ENCODE peak calls at places on chromosomes 13 and 19, in ten cellular contexts. One of them, this sample, is unnamed. For H3K36me3, the result is how much of the 10 kb centered on the place peaks cover.

GRCh38 chr13:45280751-45281634 is 60.0 kb downstream of the TPT1 start:
- DNase-seq in transverse colon: peak
- DNase-seq in neuronal stem cell: peak
- DNase-seq in mammary epithelial cell: peak
- DNase-seq in neural progenitor cell: peak
- DNase-seq in thyroid gland: peak
- DNase-seq in Peyer's patch: peak
- DNase-seq in breast epithelium: peak
- DNase-seq in IMR-90: peak
- DNase-seq in CD8-positive, alpha-beta T cell: no peak
- DNase-seq in this sample: peak

GRCh38 chr19:30609656-30610270 is 237.6 kb downstream of the ZNF536 start:
- DNase-seq in IMR-90: no peak
- DNase-seq in thyroid gland: no peak
- DNase-seq in neural progenitor cell: no peak
- DNase-seq in CD8-positive, alpha-beta T cell: no peak
- DNase-seq in transverse colon: no peak
- DNase-seq in Peyer's patch: no peak
- DNase-seq in breast epithelium: no peak
- DNase-seq in mammary epithelial cell: no peak
- DNase-seq in neuronal stem cell: no peak
- DNase-seq in this sample: no peak

GRCh38 chr19:14333101-14333871 is 48.0 kb upstream of the ADGRE5 start:
- DNase-seq in Peyer's patch: peak
- DNase-seq in IMR-90: no peak
- DNase-seq in CD8-positive, alpha-beta T cell: peak
- DNase-seq in thyroid gland: no peak
- DNase-seq in mammary epithelial cell: no peak
- DNase-seq in neuronal stem cell: no peak
- DNase-seq in transverse colon: peak
- DNase-seq in breast epithelium: no peak
- DNase-seq in neural progenitor cell: peak
- DNase-seq in this sample: peak

GRCh38 chr19:48715681-48716171 is 3.8 kb downstream of the MAMSTR start:
- DNase-seq in Peyer's patch: peak
- DNase-seq in thyroid gland: no peak
- DNase-seq in neuronal stem cell: no peak
- DNase-seq in mammary epithelial cell: no peak
- DNase-seq in neural progenitor cell: no peak
- DNase-seq in CD8-positive, alpha-beta T cell: no peak
- DNase-seq in breast epithelium: no peak
- DNase-seq in IMR-90: no peak
- DNase-seq in transverse colon: peak
- DNase-seq in this sample: no peak

GRCh38 chr19:3494559-3494958 is 5.9 kb downstream of the DOHH start:
- DNase-seq in breast epithelium: no peak
- DNase-seq in neural progenitor cell: no peak
- DNase-seq in thyroid gland: no peak
- DNase-seq in IMR-90: no peak
- DNase-seq in neuronal stem cell: no peak
- DNase-seq in CD8-positive, alpha-beta T cell: no peak
- DNase-seq in Peyer's patch: no peak
- DNase-seq in transverse colon: no peak
- DNase-seq in mammary epithelial cell: no peak
- DNase-seq in this sample: peak

GRCh38 chr19:51978882-51979281 is 7.8 kb downstream of the ZNF350 start:
- DNase-seq in Peyer's patch: no peak
- DNase-seq in neural progenitor cell: no peak
- DNase-seq in transverse colon: no peak
- DNase-seq in IMR-90: no peak
- DNase-seq in thyroid gland: no peak
- DNase-seq in CD8-positive, alpha-beta T cell: no peak
- DNase-seq in breast epithelium: no peak
- DNase-seq in mammary epithelial cell: no peak
- DNase-seq in neuronal stem cell: no peak
- DNase-seq in this sample: no peak

GRCh38 chr13:30862707-30863106 is 43.4 kb upstream of the MEDAG start:
- DNase-seq in transverse colon: peak
- DNase-seq in thyroid gland: peak
- DNase-seq in neuronal stem cell: no peak
- DNase-seq in neural progenitor cell: peak
- DNase-seq in CD8-positive, alpha-beta T cell: no peak
- DNase-seq in Peyer's patch: no peak
- DNase-seq in IMR-90: no peak
- DNase-seq in mammary epithelial cell: no peak
- DNase-seq in breast epithelium: no peak
- DNase-seq in this sample: no peak

GRCh38 chr13:31168736-31169135 is 7.0 kb upstream of the HSPH1 start:
- DNase-seq in transverse colon: peak
- DNase-seq in breast epithelium: no peak
- DNase-seq in CD8-positive, alpha-beta T cell: no peak
- DNase-seq in IMR-90: no peak
- DNase-seq in neuronal stem cell: no peak
- DNase-seq in thyroid gland: no peak
- DNase-seq in mammary epithelial cell: no peak
- DNase-seq in neural progenitor cell: no peak
- DNase-seq in Peyer's patch: no peak
- DNase-seq in this sample: no peak

GRCh38 chr13:30346159-30346788 is 38.9 kb upstream of the KATNAL1 start:
- DNase-seq in neuronal stem cell: no peak
- DNase-seq in thyroid gland: no peak
- DNase-seq in Peyer's patch: no peak
- DNase-seq in mammary epithelial cell: peak
- DNase-seq in CD8-positive, alpha-beta T cell: peak
- DNase-seq in transverse colon: peak
- DNase-seq in breast epithelium: no peak
- DNase-seq in IMR-90: no peak
- DNase-seq in neural progenitor cell: no peak
- DNase-seq in this sample: peak

GRCh38 chr13:84430015-84430414 is 547.7 kb upstream of the SLITRK1 start:
- DNase-seq in IMR-90: peak
- DNase-seq in transverse colon: no peak
- DNase-seq in thyroid gland: no peak
- DNase-seq in mammary epithelial cell: peak
- DNase-seq in neuronal stem cell: no peak
- DNase-seq in Peyer's patch: no peak
- DNase-seq in neural progenitor cell: no peak
- DNase-seq in CD8-positive, alpha-beta T cell: no peak
- DNase-seq in breast epithelium: no peak
- DNase-seq in this sample: no peak

GRCh38 chr19:32719611-32720059 is at the start of gene TDRD12:
- DNase-seq in mammary epithelial cell: no peak
- DNase-seq in neuronal stem cell: no peak
- DNase-seq in Peyer's patch: no peak
- DNase-seq in CD8-positive, alpha-beta T cell: no peak
- DNase-seq in thyroid gland: no peak
- DNase-seq in neural progenitor cell: no peak
- DNase-seq in transverse colon: no peak
- DNase-seq in IMR-90: no peak
- DNase-seq in breast epithelium: no peak
- DNase-seq in this sample: no peak

GRCh38 chr13:113112893-113113845 is 7.6 kb downstream of the F7 start:
- DNase-seq in neural progenitor cell: no peak
- DNase-seq in CD8-positive, alpha-beta T cell: no peak
- DNase-seq in IMR-90: no peak
- DNase-seq in mammary epithelial cell: no peak
- DNase-seq in Peyer's patch: no peak
- DNase-seq in thyroid gland: no peak
- DNase-seq in breast epithelium: no peak
- DNase-seq in transverse colon: peak
- DNase-seq in neuronal stem cell: no peak
- DNase-seq in this sample: no peak

GRCh38 chr13:96089749-96090239 is at the start of gene HS6ST3:
- DNase-seq in transverse colon: no peak
- DNase-seq in neuronal stem cell: peak
- DNase-seq in neural progenitor cell: peak
- DNase-seq in CD8-positive, alpha-beta T cell: no peak
- DNase-seq in IMR-90: no peak
- DNase-seq in thyroid gland: peak
- DNase-seq in breast epithelium: no peak
- DNase-seq in Peyer's patch: no peak
- DNase-seq in mammary epithelial cell: peak
- DNase-seq in this sample: peak

GRCh38 chr13:73220966-73221720 is 162.3 kb downstream of the KLF5 start:
- DNase-seq in thyroid gland: no peak
- DNase-seq in transverse colon: peak
- DNase-seq in neural progenitor cell: no peak
- DNase-seq in neuronal stem cell: no peak
- DNase-seq in CD8-positive, alpha-beta T cell: no peak
- DNase-seq in Peyer's patch: peak
- DNase-seq in IMR-90: peak
- DNase-seq in breast epithelium: no peak
- DNase-seq in mammary epithelial cell: peak
- DNase-seq in this sample: no peak

GRCh38 chr19:50147462-50148423 is 15.3 kb downstream of the IZUMO2 start:
- DNase-seq in neural progenitor cell: peak
- DNase-seq in Peyer's patch: peak
- DNase-seq in transverse colon: peak
- DNase-seq in mammary epithelial cell: peak
- DNase-seq in neuronal stem cell: peak
- DNase-seq in CD8-positive, alpha-beta T cell: peak
- DNase-seq in breast epithelium: peak
- DNase-seq in thyroid gland: peak
- DNase-seq in IMR-90: peak
- DNase-seq in this sample: peak

GRCh38 chr13:32642858-32643257 is 56.6 kb downstream of the PDS5B start:
- DNase-seq in neuronal stem cell: no peak
- DNase-seq in neural progenitor cell: no peak
- DNase-seq in thyroid gland: no peak
- DNase-seq in CD8-positive, alpha-beta T cell: no peak
- DNase-seq in Peyer's patch: no peak
- DNase-seq in transverse colon: no peak
- DNase-seq in breast epithelium: no peak
- DNase-seq in mammary epithelial cell: no peak
- DNase-seq in IMR-90: no peak
- DNase-seq in this sample: no peak

GRCh38 chr19:55545443-55545842 is at the start of gene SBK3:
- DNase-seq in neuronal stem cell: no peak
- DNase-seq in transverse colon: no peak
- DNase-seq in CD8-positive, alpha-beta T cell: no peak
- DNase-seq in IMR-90: no peak
- DNase-seq in mammary epithelial cell: no peak
- DNase-seq in neural progenitor cell: no peak
- DNase-seq in thyroid gland: no peak
- DNase-seq in breast epithelium: no peak
- DNase-seq in Peyer's patch: no peak
- DNase-seq in this sample: no peak

DNA sequence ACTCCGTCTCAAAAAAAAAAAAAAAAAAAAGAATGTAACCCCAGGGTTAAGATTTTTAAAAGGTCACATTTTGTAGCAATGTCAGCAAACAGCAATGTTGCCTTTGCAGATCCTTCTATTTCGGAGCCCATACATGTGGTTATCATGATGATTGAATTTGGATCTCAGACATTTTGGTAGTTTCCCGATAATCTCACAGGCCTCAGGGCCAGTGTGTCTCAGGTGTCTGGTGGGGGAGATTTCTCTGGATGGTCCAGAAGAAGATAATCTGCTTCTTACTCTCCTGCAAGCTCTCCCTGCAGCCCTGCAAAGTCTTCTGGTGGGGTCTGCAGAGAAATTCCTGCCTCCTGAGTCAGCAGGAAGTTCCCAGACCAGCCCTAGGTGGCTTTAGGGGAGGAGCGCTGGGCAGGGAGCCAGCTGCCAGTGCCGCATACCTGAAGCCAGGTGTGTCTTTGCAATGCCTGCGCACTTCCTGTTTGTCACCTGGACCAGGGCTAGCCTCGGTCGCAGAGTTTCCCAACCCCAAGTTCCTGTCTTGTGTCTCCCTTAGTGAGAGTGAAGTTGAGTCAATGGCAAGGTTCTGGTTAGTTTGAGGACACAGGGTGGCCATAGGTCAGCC is 1.4 kb downstream of the SH2D3A start:
- DNase-seq in CD8-positive, alpha-beta T cell: no peak
- DNase-seq in neuronal stem cell: no peak
- DNase-seq in transverse colon: peak
- DNase-seq in IMR-90: no peak
- DNase-seq in mammary epithelial cell: peak
- DNase-seq in thyroid gland: peak
- DNase-seq in breast epithelium: peak
- DNase-seq in neural progenitor cell: no peak
- DNase-seq in Peyer's patch: peak
- DNase-seq in this sample: peak
- H3K4me3 ChIP-seq in CD8-positive, alpha-beta T cell: peak
- H3K4me3 ChIP-seq in neuronal stem cell: no peak
- H3K4me3 ChIP-seq in transverse colon: peak
- H3K4me3 ChIP-seq in IMR-90: no peak
- H3K4me3 ChIP-seq in mammary epithelial cell: peak
- H3K4me3 ChIP-seq in thyroid gland: no peak
- H3K4me3 ChIP-seq in breast epithelium: peak
- H3K4me3 ChIP-seq in neural progenitor cell: no peak
- H3K4me3 ChIP-seq in Peyer's patch: no peak
- H3K4me3 ChIP-seq in this sample: peak

DNA sequence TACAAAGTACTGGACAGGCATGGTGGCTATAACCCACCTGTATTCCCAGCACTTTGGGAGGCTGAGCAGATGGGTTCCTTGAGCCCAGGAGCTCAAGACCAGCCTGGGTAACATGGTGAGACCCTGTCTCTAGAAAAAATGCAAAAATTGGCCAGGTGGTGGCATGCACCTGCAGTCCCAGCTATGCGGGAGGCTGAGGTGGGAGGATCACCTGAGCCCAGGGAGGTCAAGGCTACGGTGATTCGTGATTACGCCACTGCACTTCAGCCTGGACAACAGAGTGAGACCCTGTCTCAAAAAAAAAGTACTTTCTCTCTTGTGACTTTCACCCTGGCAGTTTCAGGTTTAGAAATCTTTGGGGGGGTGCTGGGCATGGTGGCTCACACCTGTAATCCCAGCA is 11.2 kb upstream of the RAB8A start:
- DNase-seq in CD8-positive, alpha-beta T cell: no peak
- DNase-seq in neural progenitor cell: no peak
- DNase-seq in breast epithelium: no peak
- DNase-seq in mammary epithelial cell: no peak
- DNase-seq in transverse colon: no peak
- DNase-seq in Peyer's patch: no peak
- DNase-seq in thyroid gland: no peak
- DNase-seq in IMR-90: no peak
- DNase-seq in neuronal stem cell: no peak
- DNase-seq in this sample: no peak
- H3K36me3 ChIP-seq in CD8-positive, alpha-beta T cell: half or more
- H3K36me3 ChIP-seq in neural progenitor cell: under half
- H3K36me3 ChIP-seq in breast epithelium: under half
- H3K36me3 ChIP-seq in mammary epithelial cell: under half
- H3K36me3 ChIP-seq in transverse colon: half or more
- H3K36me3 ChIP-seq in Peyer's patch: under half
- H3K36me3 ChIP-seq in thyroid gland: under half
- H3K36me3 ChIP-seq in IMR-90: half or more
- H3K36me3 ChIP-seq in neuronal stem cell: half or more
- H3K36me3 ChIP-seq in this sample: half or more

GRCh38 chr13:76725211-76725610 is 161.0 kb downstream of the KCTD12 start:
- DNase-seq in breast epithelium: no peak
- DNase-seq in neuronal stem cell: no peak
- DNase-seq in Peyer's patch: no peak
- DNase-seq in IMR-90: peak
- DNase-seq in mammary epithelial cell: no peak
- DNase-seq in CD8-positive, alpha-beta T cell: no peak
- DNase-seq in transverse colon: no peak
- DNase-seq in thyroid gland: no peak
- DNase-seq in neural progenitor cell: no peak
- DNase-seq in this sample: no peak
- H3K27ac ChIP-seq in breast epithelium: no peak
- H3K27ac ChIP-seq in neuronal stem cell: no peak
- H3K27ac ChIP-seq in Peyer's patch: no peak
- H3K27ac ChIP-seq in IMR-90: no peak
- H3K27ac ChIP-seq in mammary epithelial cell: no peak
- H3K27ac ChIP-seq in CD8-positive, alpha-beta T cell: no peak
- H3K27ac ChIP-seq in transverse colon: no peak
- H3K27ac ChIP-seq in thyroid gland: no peak
- H3K27ac ChIP-seq in neural progenitor cell: no peak
- H3K27ac ChIP-seq in this sample: no peak

GRCh38 chr19:54147676-54148075 is 10.1 kb downstream of the CNOT3 start:
- DNase-seq in CD8-positive, alpha-beta T cell: no peak
- DNase-seq in mammary epithelial cell: no peak
- DNase-seq in Peyer's patch: no peak
- DNase-seq in IMR-90: peak
- DNase-seq in thyroid gland: no peak
- DNase-seq in breast epithelium: no peak
- DNase-seq in transverse colon: no peak
- DNase-seq in neuronal stem cell: no peak
- DNase-seq in neural progenitor cell: no peak
- DNase-seq in this sample: no peak
- H3K4me3 ChIP-seq in CD8-positive, alpha-beta T cell: no peak
- H3K4me3 ChIP-seq in mammary epithelial cell: no peak
- H3K4me3 ChIP-seq in Peyer's patch: no peak
- H3K4me3 ChIP-seq in IMR-90: no peak
- H3K4me3 ChIP-seq in thyroid gland: no peak
- H3K4me3 ChIP-seq in breast epithelium: no peak
- H3K4me3 ChIP-seq in transverse colon: no peak
- H3K4me3 ChIP-seq in neuronal stem cell: no peak
- H3K4me3 ChIP-seq in neural progenitor cell: no peak
- H3K4me3 ChIP-seq in this sample: no peak